ENCODE peak calls at places on chromosomes 13 and 19, in five cellular contexts. N is dermis microvascular lymphatic vessel endothelial cell, F is T follicular helper cell, J is AG09319, Q is AG09309. D is an unnamed sample.

GRCh38 chr19:31451686-31452325 is 102.6 kb upstream of the TSHZ3 start:
- DNase-seq in N (no peak), F (no peak), J (no peak), Q (no peak), D (no peak)

GRCh38 chr13:28954810-28955209 is 134.7 kb downstream of the MTUS2 start:
- DNase-seq in N (no peak), F (no peak), J (no peak), Q (no peak), D (no peak)

GRCh38 chr13:32135655-32136054 is 104.1 kb downstream of the FRY start:
- DNase-seq in N (no peak), F (no peak), J (no peak), Q (no peak), D (no peak)

GRCh38 chr19:51712461-51713081 is 11.2 kb downstream of the HAS1 start:
- DNase-seq in N (peak; percentile 49), F (no peak), J (no peak), Q (no peak), D (no peak)

GRCh38 chr19:30112666-30113065 is 170.6 kb downstream of the URI1 start:
- DNase-seq in N (no peak), F (no peak), J (no peak), Q (no peak), D (no peak)

GRCh38 chr19:2982983-2983350 is 5.6 kb downstream of the TLE6 start:
- DNase-seq in N (peak; percentile 96), F (no peak), J (peak; percentile 69), Q (no peak), D (no peak)

GRCh38 chr13:73938375-73939070 is 195.7 kb downstream of the KLF12 start:
- DNase-seq in N (peak; percentile 80), F (no peak), J (peak; percentile 49), Q (peak; percentile 76), D (no peak)

GRCh38 chr13:111429064-111429558 is 108.7 kb downstream of the TEX29 start:
- DNase-seq in N (peak; percentile 26), F (peak; percentile 9), J (no peak), Q (peak; percentile 1), D (peak; percentile 44)

GRCh38 chr19:41341669-41342490 is 11.8 kb downstream of the TGFB1 start:
- DNase-seq in N (no peak), F (no peak), J (no peak), Q (no peak), D (no peak)

GRCh38 chr13:41271456-41272285 is 8.3 kb upstream of the MTRF1 start:
- DNase-seq in N (no peak), F (no peak), J (no peak), Q (no peak), D (no peak)

GRCh38 chr13:79995334-79995733 is 345.6 kb downstream of the SPRY2 start:
- DNase-seq in N (peak; percentile 49), F (no peak), J (no peak), Q (peak; percentile 63), D (no peak)